ENCODE peak calls at places on chromosomes 12 and 14, in five cellular contexts. N is astrocyte of the spinal cord, Y is AG04450, H is vagina, V is OCI-LY7. J is an unnamed sample.

GRCh38 chr12:113818833-113819232 is 147.3 kb downstream of the RBM19 start:
- DNase-seq in V (no peak), N (no peak), Y (no peak), H (no peak), J (peak)

GRCh38 chr12:120013659-120014380 is 24.8 kb downstream of the BICDL1 start:
- DNase-seq in V (no peak), Y (no peak), H (no peak), N (no peak), J (no peak)

GRCh38 chr12:52280796-52281560 is 6.5 kb downstream of the KRT86 start:
- DNase-seq in N (peak), V (no peak), H (peak), Y (peak), J (no peak)

GRCh38 chr12:51913071-51914033 is 6.0 kb downstream of the ACVRL1 start:
- DNase-seq in N (no peak), Y (no peak), H (no peak), V (no peak), J (no peak)

GRCh38 chr12:47801170-47801903 is 18.4 kb downstream of the HDAC7 start:
- DNase-seq in Y (no peak), H (no peak), N (no peak), V (no peak), J (no peak)

GRCh38 chr14:101007765-101008164 is 104.2 kb upstream of the RTL1 start:
- DNase-seq in H (no peak), N (no peak), Y (no peak), V (no peak), J (no peak)

GRCh38 chr14:22039938-22040780 is 366.5 kb upstream of the OR4E1 start:
- DNase-seq in Y (no peak), V (peak), N (no peak), H (no peak), J (peak)

GRCh38 chr14:45426685-45427282 is 173.8 kb upstream of the MIS18BP1 start:
- DNase-seq in N (peak), Y (no peak), V (peak), H (no peak), J (no peak)

GRCh38 chr12:5073054-5073453 is 29.4 kb downstream of the KCNA5 start:
- DNase-seq in H (no peak), V (no peak), N (no peak), Y (no peak), J (no peak)
- TF ChIP-seq CTCF in H (no peak), V (peak), N (no peak), Y (no peak), J (peak)

GRCh38 chr12:40583743-40584142 is 108.5 kb upstream of the CNTN1 start:
- DNase-seq in H (no peak), V (no peak), Y (no peak), N (no peak), J (no peak)
- TF ChIP-seq CTCF in H (no peak), V (no peak), Y (no peak), N (no peak), J (no peak)

GRCh38 chr12:19573866-19574265 is 134.6 kb downstream of the AEBP2 start:
- DNase-seq in H (no peak), Y (no peak), V (no peak), N (no peak), J (no peak)

GRCh38 chr12:19576421-19576925 is 137.2 kb downstream of the AEBP2 start:
- DNase-seq in N (peak), H (no peak), Y (peak), V (no peak), J (no peak)

GRCh38 chr12:19575307-19576243 is 136.3 kb downstream of the AEBP2 start:
- DNase-seq in H (no peak), V (no peak), N (peak), Y (no peak), J (no peak)

GRCh38 chr12:19574606-19575005 is 135.3 kb downstream of the AEBP2 start:
- DNase-seq in N (no peak), V (peak), Y (no peak), H (no peak), J (no peak)

GRCh38 chr12:19572920-19573558 is 133.7 kb downstream of the AEBP2 start:
- DNase-seq in H (no peak), N (peak), V (peak), Y (no peak), J (peak)
- TF ChIP-seq CTCF in H (no peak), N (peak), V (peak), Y (peak), J (peak)

GRCh38 chr12:31234955-31235867 is 90.7 kb downstream of the SINHCAF start:
- DNase-seq in Y (no peak), N (peak), H (no peak), V (peak), J (no peak)
- TF ChIP-seq CTCF in Y (peak), N (peak), H (peak), V (no peak), J (peak)

GRCh38 chr12:104827587-104827986 is 130.5 kb downstream of the SLC41A2 start:
- DNase-seq in H (no peak), N (no peak), Y (no peak), V (no peak), J (no peak)

GRCh38 chr12:104823985-104824441 is 134.1 kb downstream of the SLC41A2 start:
- DNase-seq in N (no peak), V (no peak), H (no peak), Y (no peak), J (no peak)

GRCh38 chr12:104828015-104828414 is 130.1 kb downstream of the SLC41A2 start:
- DNase-seq in N (no peak), H (no peak), Y (no peak), V (no peak), J (no peak)

DNA sequence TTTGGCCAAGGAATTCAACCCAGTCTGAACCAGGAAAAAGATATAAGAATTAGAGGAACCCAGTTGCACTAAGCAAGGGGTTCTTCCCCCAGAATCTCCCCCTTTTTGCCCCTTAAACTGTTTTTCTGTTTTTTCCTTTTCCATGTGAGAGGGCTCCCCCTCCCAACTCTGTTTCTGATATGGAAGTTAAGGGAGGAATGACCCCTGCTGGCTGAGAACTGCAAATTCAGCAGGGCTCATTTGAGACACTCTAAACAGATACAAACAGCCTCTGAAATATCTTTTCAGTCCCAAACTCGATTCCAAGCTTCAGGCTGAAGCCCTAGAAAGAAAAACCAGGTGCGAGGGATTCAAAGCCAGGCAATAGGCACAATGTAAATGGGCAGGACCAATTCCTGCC is 132.7 kb downstream of the SLC41A2 start:
- DNase-seq in V (peak), N (no peak), Y (no peak), H (no peak), J (no peak)
- TF ChIP-seq CTCF in V (peak), N (peak), Y (peak), H (no peak), J (peak)

DNA sequence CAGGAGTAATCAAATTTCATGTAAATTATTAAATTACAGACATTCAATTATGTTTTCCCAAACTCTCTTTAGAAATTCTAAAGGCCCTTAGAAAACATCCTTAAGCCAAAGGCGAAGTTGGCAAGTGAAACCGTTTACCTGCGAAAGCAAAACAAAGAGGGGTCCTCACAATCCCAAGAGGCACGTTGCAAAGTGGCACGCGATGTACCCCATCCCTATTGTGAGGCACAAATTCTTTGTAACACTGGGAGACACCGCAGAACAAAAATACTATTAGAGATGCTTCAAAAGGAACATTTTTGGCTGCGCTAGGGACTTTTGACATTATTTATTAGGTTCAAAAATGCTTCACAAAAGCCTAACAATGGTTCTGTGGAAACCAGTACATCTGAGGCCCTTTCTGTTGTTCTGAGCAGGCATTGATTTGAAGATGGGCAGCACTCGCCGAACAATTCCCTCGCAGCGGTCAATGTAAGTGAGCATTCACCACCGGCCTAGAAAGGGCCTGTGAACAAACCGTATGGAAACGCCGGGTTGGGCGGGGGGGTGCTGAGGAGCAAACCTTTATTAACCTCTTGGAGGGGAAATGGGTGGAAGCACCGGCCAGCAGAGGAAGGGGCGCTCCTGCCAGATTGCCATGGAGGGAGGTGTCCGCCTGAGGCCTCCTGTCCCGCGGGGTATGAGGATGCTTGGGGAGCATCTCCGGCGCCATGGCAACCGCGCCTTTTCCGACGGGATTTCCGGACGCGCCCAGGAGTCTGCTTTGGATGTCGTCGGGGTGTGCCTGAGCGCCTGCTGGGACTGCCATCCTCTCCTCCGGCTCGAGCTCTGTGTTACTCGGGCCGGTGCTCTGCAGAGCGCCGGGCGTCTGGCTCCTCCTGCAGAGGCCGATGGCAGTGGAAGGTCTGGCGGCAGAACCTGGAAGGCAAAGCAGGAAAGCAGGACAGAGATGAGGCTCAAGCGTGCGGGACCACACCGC is 193.8 kb downstream of the C12orf42 start:
- DNase-seq in V (no peak), H (no peak), N (no peak), Y (no peak), J (no peak)
- TF ChIP-seq CTCF in V (no peak), H (no peak), N (no peak), Y (no peak), J (no peak)

DNA sequence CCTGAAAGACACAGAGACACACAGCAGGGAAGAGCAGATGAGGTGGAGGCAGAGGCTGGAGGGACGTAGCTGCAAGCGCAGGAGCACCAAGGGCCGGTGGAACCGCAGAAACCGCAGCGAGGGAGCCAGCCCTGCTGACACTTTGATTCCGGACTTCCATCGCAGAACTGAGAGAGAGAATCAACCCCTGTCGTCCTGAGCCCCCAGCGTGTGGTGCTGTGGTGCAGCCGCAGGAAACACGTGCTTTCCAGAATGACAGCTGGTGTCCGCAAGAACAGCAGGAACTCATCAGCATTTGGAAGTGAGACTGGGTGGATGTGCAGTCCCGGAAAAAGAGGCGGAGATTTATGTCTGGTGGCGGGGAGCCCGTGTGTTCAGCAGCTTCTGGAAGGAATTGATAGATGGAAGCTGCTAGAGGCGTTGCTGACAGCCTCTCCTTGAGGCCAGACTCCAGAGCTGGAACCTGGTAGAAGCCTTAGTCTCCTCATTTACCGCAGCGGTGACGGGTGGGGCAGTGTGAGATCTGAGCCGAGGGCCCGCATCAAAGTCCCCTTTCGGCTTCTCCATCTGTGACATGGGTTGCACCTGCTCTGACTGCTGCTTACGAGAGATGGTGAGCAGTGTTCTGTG is 21.9 kb upstream of the KLC1 start:
- DNase-seq in N (peak), V (peak), H (no peak), Y (peak), J (peak)
- TF ChIP-seq CTCF in N (peak), V (peak), H (no peak), Y (peak), J (peak)

DNA sequence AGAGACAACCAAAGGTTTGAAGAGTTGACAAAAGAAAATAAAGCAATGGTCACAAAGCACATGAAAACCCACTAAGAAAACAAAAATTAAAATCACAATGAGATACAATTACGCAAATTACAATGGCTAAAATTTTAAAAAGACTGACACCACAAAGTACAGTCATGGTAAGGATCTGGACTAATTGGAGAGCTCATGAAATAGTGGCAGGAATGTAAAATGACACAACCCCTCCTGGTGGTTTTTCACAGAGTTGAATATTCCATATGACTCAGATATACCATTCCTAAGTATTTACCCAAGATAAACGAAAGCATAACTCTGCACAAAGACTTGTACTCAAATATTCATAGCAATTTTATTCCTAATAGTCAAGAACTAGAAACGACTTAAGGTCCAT is 65.9 kb downstream of the NOVA1 start:
- DNase-seq in V (no peak), H (no peak), N (peak), Y (no peak), J (no peak)
- TF ChIP-seq CTCF in V (no peak), H (no peak), N (peak), Y (peak), J (no peak)

J was measured in DND-41.